ENCODE peak calls at places on chromosomes 13 and 19, in ten cellular contexts. W is iPS DF 6.9; O is lower lobe of right lung; C is CD8-positive, alpha-beta T cell; T is NT2/D1; U is tibial nerve; H is neuronal stem cell; M is effector memory CD4-positive, alpha-beta T cell; F is thyroid gland; A is PC-3. X is an unnamed sample. For H3K4me1, the result is how much of the 10 kb centered on the place peaks cover.

GRCh38 chr13:25777509-25777908 is 274.3 kb downstream of the SHISA2 start:
- DNase-seq in W (no peak), O (no peak), C (no peak), T (no peak), U (no peak), H (no peak), M (no peak), F (no peak), A (no peak), X (no peak)

GRCh38 chr13:97286317-97287046 is 64.3 kb downstream of the MBNL2 start:
- DNase-seq in W (no peak), O (no peak), C (no peak), T (no peak), U (no peak), H (no peak), M (no peak), F (no peak), A (no peak), X (no peak)

GRCh38 chr13:41670873-41671443 is 213.6 kb downstream of the RGCC start:
- DNase-seq in W (no peak), O (no peak), C (no peak), T (no peak), U (no peak), H (no peak), M (no peak), F (no peak), A (peak), X (no peak)

GRCh38 chr13:97753942-97754670 is 199.4 kb upstream of the IPO5 start:
- DNase-seq in W (peak), O (no peak), C (no peak), T (no peak), U (no peak), H (no peak), M (no peak), F (no peak), A (no peak), X (no peak)

GRCh38 chr19:49887037-49887652 is 9.5 kb downstream of the IL4I1 start:
- DNase-seq in W (no peak), O (no peak), C (no peak), T (no peak), U (no peak), H (no peak), M (no peak), F (no peak), A (no peak), X (no peak)

GRCh38 chr13:100646030-100646673 is 28.4 kb downstream of the TMTC4 start:
- DNase-seq in W (no peak), O (no peak), C (no peak), T (no peak), U (no peak), H (no peak), M (no peak), F (peak), A (peak), X (no peak)

GRCh38 chr13:32284927-32285632 is 30.1 kb downstream of the ZAR1L start:
- DNase-seq in W (no peak), O (no peak), C (no peak), T (peak), U (peak), H (peak), M (no peak), F (peak), A (peak), X (peak)

GRCh38 chr13:88824218-88824617 is 1153.0 kb downstream of the SLITRK5 start:
- DNase-seq in W (no peak), O (no peak), C (no peak), T (no peak), U (no peak), H (no peak), M (no peak), F (no peak), A (no peak), X (no peak)

GRCh38 chr13:29454931-29455481 is 140.5 kb downstream of the SLC7A1 start:
- DNase-seq in W (peak), O (no peak), C (no peak), T (peak), U (no peak), H (no peak), M (no peak), F (no peak), A (peak), X (no peak)

GRCh38 chr13:23140492-23140891 is 40.3 kb upstream of the SGCG start:
- DNase-seq in W (no peak), O (no peak), C (no peak), T (no peak), U (no peak), H (no peak), M (no peak), F (no peak), A (peak), X (no peak)

GRCh38 chr13:105445793-105446192 is 1089.7 kb downstream of the EFNB2 start:
- DNase-seq in W (no peak), O (no peak), C (no peak), T (no peak), U (no peak), H (no peak), M (no peak), F (no peak), A (no peak), X (no peak)

GRCh38 chr19:17281391-17282304 is at the start of gene ANKLE1:
- DNase-seq in W (no peak), O (peak), C (no peak), T (no peak), U (no peak), H (no peak), M (no peak), F (no peak), A (no peak), X (no peak)

GRCh38 chr19:38564981-38565685 is 52.6 kb downstream of the MAP4K1 start:
- DNase-seq in W (no peak), O (no peak), C (no peak), T (no peak), U (no peak), H (no peak), M (no peak), F (no peak), A (no peak), X (no peak)

GRCh38 chr13:50788551-50788950 is 54.9 kb downstream of the DLEU7 start:
- DNase-seq in W (no peak), O (no peak), C (no peak), T (no peak), U (no peak), H (no peak), M (no peak), F (no peak), A (no peak), X (no peak)

GRCh38 chr19:30206187-30206586 is 166.0 kb upstream of the ZNF536 start:
- DNase-seq in W (no peak), O (no peak), C (no peak), T (no peak), U (no peak), H (no peak), M (no peak), F (no peak), A (no peak), X (no peak)

GRCh38 chr13:34935841-34936240 is 6.2 kb upstream of the NBEA start:
- DNase-seq in W (no peak), O (no peak), C (no peak), T (no peak), U (no peak), H (no peak), M (no peak), F (no peak), A (no peak), X (no peak)

GRCh38 chr13:41352935-41353801 is 42.1 kb downstream of the NAA16 start:
- DNase-seq in W (no peak), O (no peak), C (peak), T (peak), U (peak), H (peak), M (peak), F (peak), A (peak), X (peak)

GRCh38 chr19:18488838-18489626 is 32.8 kb downstream of the ELL start:
- DNase-seq in W (no peak), O (no peak), C (no peak), T (no peak), U (no peak), H (peak), M (no peak), F (peak), A (peak), X (no peak)

GRCh38 chr19:18484992-18485391 is 36.9 kb downstream of the ELL start:
- DNase-seq in W (no peak), O (no peak), C (no peak), T (no peak), U (no peak), H (no peak), M (no peak), F (no peak), A (no peak), X (no peak)

GRCh38 chr19:18488403-18488723 is 33.5 kb downstream of the ELL start:
- DNase-seq in W (no peak), O (no peak), C (no peak), T (no peak), U (no peak), H (no peak), M (no peak), F (no peak), A (peak), X (peak)

GRCh38 chr19:18487576-18488402 is 34.1 kb downstream of the ELL start:
- DNase-seq in W (no peak), O (no peak), C (no peak), T (no peak), U (no peak), H (no peak), M (no peak), F (no peak), A (no peak), X (no peak)

GRCh38 chr19:18486746-18487145 is 35.1 kb downstream of the ELL start:
- DNase-seq in W (no peak), O (no peak), C (no peak), T (no peak), U (no peak), H (no peak), M (no peak), F (no peak), A (no peak), X (no peak)
- H3K4me1 ChIP-seq in W (under half), O (half or more), C (under half), T (under half), U (half or more), H (under half), M (under half), F (half or more), A (under half), X (under half)

GRCh38 chr13:64054306-64054705 is 2638.7 kb upstream of the PCDH20 start:
- DNase-seq in W (no peak), O (no peak), C (no peak), T (no peak), U (no peak), H (no peak), M (no peak), F (no peak), A (no peak), X (no peak)
- H3K4me1 ChIP-seq in W (under half), O (under half), C (under half), T (under half), U (under half), H (under half), M (under half), F (under half), A (under half), X (under half)

DNA sequence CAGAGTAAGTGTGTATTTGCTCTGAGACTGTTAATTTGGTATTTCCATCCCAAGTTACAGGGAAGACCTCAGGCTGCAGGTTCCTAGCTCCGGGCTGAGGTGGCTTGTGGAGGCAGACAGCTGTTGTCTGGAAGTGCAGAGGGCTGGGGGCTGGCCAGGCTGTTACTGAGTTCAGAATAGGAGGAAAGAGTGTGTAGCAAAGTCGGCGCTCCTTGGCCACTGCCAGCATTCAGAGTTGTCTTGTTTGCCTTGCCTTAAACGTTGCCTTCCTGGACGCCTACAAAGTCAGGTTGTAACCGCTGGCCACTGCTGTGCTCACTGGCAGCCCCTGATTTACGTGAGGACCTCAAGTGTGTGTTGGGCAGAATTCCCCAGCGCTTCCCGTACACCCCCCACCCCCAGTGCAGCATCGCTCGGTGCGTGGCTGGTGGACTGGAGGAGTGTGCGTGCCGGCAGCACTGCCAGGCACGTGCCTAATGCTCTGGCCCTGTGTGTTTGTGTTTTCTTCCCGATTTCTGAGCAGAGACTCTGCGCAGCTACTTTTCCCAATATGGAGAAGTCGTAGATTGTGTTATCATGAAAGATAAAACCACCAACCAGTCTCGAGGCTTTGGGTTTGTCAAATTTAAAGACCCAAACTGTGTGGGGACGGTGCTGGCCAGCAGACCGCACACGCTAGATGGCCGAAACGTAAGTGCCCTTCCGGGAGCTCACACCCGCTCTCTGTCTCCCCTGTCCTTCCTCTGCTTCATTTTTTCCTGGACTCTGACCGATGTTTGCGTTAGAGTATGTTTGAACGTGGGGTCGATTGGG is 10.5 kb downstream of the DAZAP1 start:
- DNase-seq in W (no peak), O (no peak), C (no peak), T (no peak), U (no peak), H (no peak), M (no peak), F (no peak), A (no peak), X (no peak)
- H3K4me1 ChIP-seq in W (under half), O (half or more), C (under half), T (under half), U (half or more), H (under half), M (under half), F (under half), A (under half), X (under half)

DNA sequence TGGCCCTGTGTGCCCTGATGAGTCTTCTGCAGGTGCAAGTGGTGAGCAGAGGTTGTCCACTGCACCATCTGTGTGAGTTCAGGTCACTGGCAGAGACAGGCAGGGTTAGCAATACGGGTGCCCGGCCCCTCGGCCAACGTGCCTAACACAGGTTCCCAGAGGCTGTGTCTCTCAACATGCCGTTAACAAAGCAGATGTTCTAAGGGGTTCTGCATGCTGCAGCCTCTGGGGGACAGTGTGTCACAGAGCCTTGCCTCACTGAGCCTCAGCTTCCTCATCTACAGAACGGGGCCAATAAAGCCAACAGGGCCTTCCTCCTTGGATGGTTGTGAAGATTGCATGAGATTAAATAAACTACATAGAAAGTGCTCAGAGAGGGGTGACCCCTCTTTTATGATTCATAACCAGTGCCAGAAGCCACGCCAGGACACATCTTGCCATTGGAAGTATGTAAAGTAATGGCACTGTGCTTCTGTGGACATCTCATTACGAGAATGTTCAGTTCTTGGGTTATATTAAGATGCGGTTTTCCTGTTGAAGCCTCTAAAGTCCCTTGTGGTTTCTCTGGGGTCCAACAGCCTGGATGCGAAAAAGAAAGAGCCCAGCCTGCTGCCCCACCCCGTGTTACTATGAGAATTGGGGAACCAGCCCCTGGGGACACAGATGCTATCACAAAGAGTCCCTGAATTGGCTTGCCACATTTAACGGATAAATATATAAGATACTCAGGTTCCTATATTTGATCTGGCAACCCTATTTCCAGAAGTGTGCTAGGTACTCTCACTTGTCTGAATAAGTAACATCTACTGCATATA is 11.2 kb upstream of the ARHGEF18 start:
- DNase-seq in W (no peak), O (peak), C (no peak), T (no peak), U (peak), H (no peak), M (no peak), F (no peak), A (no peak), X (no peak)
- H3K4me1 ChIP-seq in W (under half), O (under half), C (under half), T (under half), U (under half), H (under half), M (under half), F (under half), A (under half), X (under half)

DNA sequence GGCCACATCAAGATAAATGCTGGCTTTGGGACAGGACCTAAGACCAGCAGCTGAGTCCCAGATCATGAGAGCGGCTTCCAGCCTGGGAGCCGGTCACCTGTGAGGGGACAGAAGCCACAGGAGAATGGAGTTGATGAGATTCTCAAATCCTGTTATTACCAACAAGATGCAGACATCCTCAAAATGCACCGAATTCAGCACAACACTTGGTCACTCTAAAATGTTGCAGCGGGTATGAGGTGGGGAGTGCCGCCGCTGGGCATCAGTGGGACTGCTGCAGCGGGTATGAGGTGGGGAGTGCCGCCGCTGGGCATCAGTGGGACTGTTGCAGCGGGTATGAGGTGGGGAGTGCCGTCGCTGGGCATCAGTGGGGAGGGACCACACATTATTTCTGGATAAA is 21.2 kb downstream of the RANBP3 start:
- DNase-seq in W (no peak), O (no peak), C (no peak), T (no peak), U (no peak), H (no peak), M (no peak), F (no peak), A (no peak), X (no peak)
- H3K4me1 ChIP-seq in W (under half), O (half or more), C (half or more), T (under half), U (half or more), H (under half), M (half or more), F (half or more), A (under half), X (under half)

DNA sequence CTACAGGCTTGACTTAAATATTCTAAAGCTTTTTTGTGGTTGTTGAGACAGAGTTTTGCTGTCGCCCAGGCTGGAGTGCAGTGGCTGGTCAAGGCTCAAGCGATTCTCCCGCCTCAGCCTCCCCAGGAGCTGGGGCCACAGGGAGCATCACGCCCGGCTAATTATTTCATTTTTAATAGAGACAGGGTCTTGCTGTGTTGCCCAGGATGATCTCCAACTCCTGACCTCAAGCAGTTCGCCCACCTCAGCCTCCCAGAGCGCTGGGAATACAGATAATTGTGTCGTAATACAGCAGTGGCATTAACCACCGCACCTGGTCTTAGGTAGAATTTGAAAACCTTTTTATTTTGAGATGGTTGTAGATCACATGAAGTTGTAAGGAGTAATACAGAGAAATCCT is 1.5 kb upstream of the DCUN1D2 start:
- DNase-seq in W (no peak), O (no peak), C (no peak), T (no peak), U (no peak), H (no peak), M (no peak), F (no peak), A (no peak), X (no peak)
- H3K4me1 ChIP-seq in W (under half), O (half or more), C (under half), T (under half), U (half or more), H (under half), M (under half), F (under half), A (half or more), X (under half)

DNA sequence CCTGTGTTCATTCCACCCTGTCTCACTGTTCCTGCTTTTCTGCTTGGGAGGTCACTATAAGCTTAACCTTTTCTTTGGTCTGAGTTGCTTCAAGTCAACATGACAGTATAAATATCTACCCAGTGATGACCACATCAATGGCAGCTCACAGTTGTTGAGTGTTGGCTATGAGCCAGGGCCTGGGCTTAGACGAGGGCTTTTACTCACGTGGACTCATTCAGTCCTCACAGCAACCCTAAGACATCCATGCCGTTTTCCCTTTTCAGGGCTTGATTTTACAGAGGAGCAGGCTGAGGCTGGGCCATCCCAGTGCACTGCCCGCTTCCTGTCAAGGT is 10.2 kb upstream of the CCDC97 start:
- DNase-seq in W (no peak), O (peak), C (peak), T (no peak), U (peak), H (no peak), M (no peak), F (peak), A (no peak), X (peak)
- H3K4me1 ChIP-seq in W (under half), O (half or more), C (half or more), T (under half), U (half or more), H (under half), M (half or more), F (half or more), A (under half), X (under half)

GRCh38 chr13:94315188-94315587 is 164.3 kb downstream of the DCT start:
- DNase-seq in W (no peak), O (no peak), C (no peak), T (no peak), U (no peak), H (no peak), M (no peak), F (no peak), A (no peak), X (no peak)

GRCh38 chr13:94309997-94310842 is 169.3 kb downstream of the DCT start:
- DNase-seq in W (no peak), O (no peak), C (no peak), T (no peak), U (no peak), H (no peak), M (no peak), F (no peak), A (peak), X (peak)

GRCh38 chr13:94312511-94313191 is 166.8 kb downstream of the DCT start:
- DNase-seq in W (no peak), O (no peak), C (no peak), T (peak), U (no peak), H (peak), M (no peak), F (no peak), A (no peak), X (no peak)

GRCh38 chr13:94311893-94312292 is 167.6 kb downstream of the DCT start:
- DNase-seq in W (no peak), O (no peak), C (no peak), T (no peak), U (no peak), H (no peak), M (no peak), F (no peak), A (no peak), X (no peak)

GRCh38 chr13:94313321-94313720 is 166.2 kb downstream of the DCT start:
- DNase-seq in W (no peak), O (no peak), C (no peak), T (no peak), U (no peak), H (no peak), M (no peak), F (no peak), A (no peak), X (no peak)
- H3K4me1 ChIP-seq in W (under half), O (under half), C (under half), T (under half), U (under half), H (under half), M (under half), F (under half), A (under half), X (under half)

GRCh38 chr13:20908714-20909497 is 6.4 kb upstream of the XPO4 start:
- DNase-seq in W (no peak), O (no peak), C (no peak), T (no peak), U (no peak), H (no peak), M (no peak), F (no peak), A (no peak), X (no peak)
- H3K4me1 ChIP-seq in W (under half), O (under half), C (under half), T (under half), U (under half), H (under half), M (under half), F (under half), A (under half), X (under half)

X was measured in SJSA1.